ENCODE peak calls at places on chromosomes 1 and 21, in seven cellular contexts. A is activated T-cell treated with anti-CD3 and anti-CD28 coated beads, Interleukin-2, amount 50 U/mL, for 4 hours; M is nephron progenitor cell; R is stimulated activated CD4-positive, alpha-beta T cell treated with anti-CD3 and anti-CD28 coated beads, Interleukin-1b, Interleukin-23, amount 100 ng/mL, for 48 hours; U is T-helper 2 cell; I is cardiac fibroblast; B is AG09319. F is an unnamed sample.
A peak's percentile ranks its signal among the peaks of the same experiment; 100 is the strongest.

GRCh38 chr1:202113690-202114300 is 8.9 kb upstream of the GPR37L1 start:
- DNase-seq in A (no peak), M (no peak), R (no peak), U (no peak), I (no peak), B (no peak), F (no peak)

GRCh38 chr21:38993561-38993960 is 187.8 kb downstream of the ETS2 start:
- DNase-seq in A (no peak), M (no peak), R (no peak), U (no peak), I (peak; percentile 97), B (peak; percentile 70), F (peak; percentile 83)

GRCh38 chr1:94022471-94023189 is 98.3 kb downstream of the ABCA4 start:
- DNase-seq in A (no peak), M (no peak), R (no peak), U (no peak), I (peak; percentile 98), B (peak; percentile 78), F (peak; percentile 88)

GRCh38 chr1:34476371-34476770 is 278.5 kb upstream of the GJB5 start:
- DNase-seq in A (no peak), M (no peak), R (no peak), U (no peak), I (no peak), B (no peak), F (no peak)

GRCh38 chr1:18446751-18447150 is 34.0 kb upstream of the KLHDC7A start:
- DNase-seq in A (no peak), M (no peak), R (no peak), U (no peak), I (no peak), B (no peak), F (no peak)

GRCh38 chr1:196732526-196732925 is 42.1 kb upstream of the CFHR3 start:
- DNase-seq in A (no peak), M (no peak), R (no peak), U (no peak), I (peak; percentile 10), B (no peak), F (no peak)

GRCh38 chr1:33986389-33987095 is 122.7 kb downstream of the HMGB4 start:
- DNase-seq in A (no peak), M (no peak), R (no peak), U (no peak), I (no peak), B (peak; percentile 60), F (no peak)

GRCh38 chr1:225653463-225654276 is 747 bp upstream of the ENAH start:
- DNase-seq in A (peak; percentile 10), M (peak; percentile 63), R (no peak), U (no peak), I (peak; percentile 80), B (no peak), F (peak; percentile 72)

GRCh38 chr1:245067257-245067656 is 87.5 kb upstream of the KIF26B start:
- DNase-seq in A (no peak), M (no peak), R (no peak), U (no peak), I (peak; percentile 16), B (no peak), F (peak; percentile 44)

GRCh38 chr1:229593800-229594199 is 32.1 kb downstream of the TAF5L start:
- DNase-seq in A (no peak), M (no peak), R (no peak), U (no peak), I (no peak), B (no peak), F (no peak)

GRCh38 chr1:226598455-226598849 is 49.9 kb downstream of the STUM start:
- DNase-seq in A (no peak), M (no peak), R (no peak), U (no peak), I (no peak), B (no peak), F (no peak)

GRCh38 chr1:207974146-207974545 is 63.2 kb upstream of the CD34 start:
- DNase-seq in A (no peak), M (no peak), R (no peak), U (no peak), I (no peak), B (no peak), F (no peak)

F was measured in amniotic epithelial cell.